ENCODE peak calls at places on chromosomes 4 and X, in six cellular contexts. One of them, this sample, is unnamed.

GRCh38 chr4:124178449-124179021 is 534.0 kb downstream of the ANKRD50 start:
- DNase-seq in SW480: no peak
- DNase-seq in T-helper 1 cell: no peak
- DNase-seq in T-cell: no peak
- DNase-seq in NCI-H1694 treated with DMSO at 0.1 percent for 48 hours: no peak
- DNase-seq in DMS53: peak
- DNase-seq in this sample: no peak

GRCh38 chr4:120841580-120841979 is 80.9 kb downstream of the PRDM5 start:
- DNase-seq in T-cell: no peak
- DNase-seq in SW480: no peak
- DNase-seq in DMS53: no peak
- DNase-seq in T-helper 1 cell: no peak
- DNase-seq in NCI-H1694 treated with DMSO at 0.1 percent for 48 hours: no peak
- DNase-seq in this sample: no peak

GRCh38 chr4:117678861-117679260 is 355.4 kb upstream of the NDST3 start:
- DNase-seq in T-helper 1 cell: no peak
- DNase-seq in SW480: no peak
- DNase-seq in DMS53: no peak
- DNase-seq in T-cell: no peak
- DNase-seq in NCI-H1694 treated with DMSO at 0.1 percent for 48 hours: no peak
- DNase-seq in this sample: no peak

GRCh38 chr4:158018090-158018808 is 154.6 kb downstream of the GASK1B start:
- DNase-seq in NCI-H1694 treated with DMSO at 0.1 percent for 48 hours: no peak
- DNase-seq in DMS53: no peak
- DNase-seq in SW480: no peak
- DNase-seq in T-cell: no peak
- DNase-seq in T-helper 1 cell: no peak
- DNase-seq in this sample: no peak

GRCh38 chr4:182671231-182671630 is 246.0 kb downstream of the DCTD start:
- DNase-seq in NCI-H1694 treated with DMSO at 0.1 percent for 48 hours: no peak
- DNase-seq in T-helper 1 cell: no peak
- DNase-seq in DMS53: no peak
- DNase-seq in T-cell: no peak
- DNase-seq in SW480: no peak
- DNase-seq in this sample: no peak

GRCh38 chrX:97740044-97740443 is 856.3 kb downstream of the RPA4 start:
- DNase-seq in T-helper 1 cell: no peak
- DNase-seq in NCI-H1694 treated with DMSO at 0.1 percent for 48 hours: no peak
- DNase-seq in SW480: no peak
- DNase-seq in DMS53: no peak
- DNase-seq in T-cell: no peak
- DNase-seq in this sample: no peak

GRCh38 chr4:185183622-185184281 is 20.0 kb downstream of the CFAP97 start:
- DNase-seq in T-helper 1 cell: peak
- DNase-seq in DMS53: peak
- DNase-seq in NCI-H1694 treated with DMSO at 0.1 percent for 48 hours: peak
- DNase-seq in SW480: peak
- DNase-seq in T-cell: peak
- DNase-seq in this sample: peak

GRCh38 chr4:123364906-123365305 is 31.7 kb upstream of the SPRY1 start:
- DNase-seq in T-cell: no peak
- DNase-seq in SW480: no peak
- DNase-seq in T-helper 1 cell: no peak
- DNase-seq in NCI-H1694 treated with DMSO at 0.1 percent for 48 hours: no peak
- DNase-seq in DMS53: peak
- DNase-seq in this sample: no peak

GRCh38 chr4:144787365-144788263 is 141.7 kb downstream of the HHIP start:
- DNase-seq in T-cell: no peak
- DNase-seq in NCI-H1694 treated with DMSO at 0.1 percent for 48 hours: no peak
- DNase-seq in T-helper 1 cell: no peak
- DNase-seq in DMS53: peak
- DNase-seq in SW480: peak
- DNase-seq in this sample: peak

GRCh38 chr4:123260429-123261052 is 136.1 kb upstream of the SPRY1 start:
- DNase-seq in SW480: no peak
- DNase-seq in T-cell: no peak
- DNase-seq in NCI-H1694 treated with DMSO at 0.1 percent for 48 hours: no peak
- DNase-seq in DMS53: no peak
- DNase-seq in T-helper 1 cell: no peak
- DNase-seq in this sample: no peak

GRCh38 chr4:183636923-183637322 is 22.1 kb downstream of the RWDD4 start:
- DNase-seq in NCI-H1694 treated with DMSO at 0.1 percent for 48 hours: no peak
- DNase-seq in DMS53: peak
- DNase-seq in T-helper 1 cell: no peak
- DNase-seq in T-cell: no peak
- DNase-seq in SW480: no peak
- DNase-seq in this sample: no peak

GRCh38 chr4:85496933-85497332 is 22.0 kb downstream of the ARHGAP24 start:
- DNase-seq in SW480: no peak
- DNase-seq in DMS53: no peak
- DNase-seq in T-cell: no peak
- DNase-seq in T-helper 1 cell: no peak
- DNase-seq in NCI-H1694 treated with DMSO at 0.1 percent for 48 hours: no peak
- DNase-seq in this sample: no peak

GRCh38 chr4:153257151-153257620 is 52.9 kb downstream of the TRIM2 start:
- DNase-seq in NCI-H1694 treated with DMSO at 0.1 percent for 48 hours: peak
- DNase-seq in SW480: no peak
- DNase-seq in T-cell: no peak
- DNase-seq in T-helper 1 cell: no peak
- DNase-seq in DMS53: no peak
- DNase-seq in this sample: peak

GRCh38 chr4:78347527-78347926 is 204.0 kb upstream of the ANXA3 start:
- DNase-seq in T-helper 1 cell: no peak
- DNase-seq in SW480: no peak
- DNase-seq in NCI-H1694 treated with DMSO at 0.1 percent for 48 hours: no peak
- DNase-seq in T-cell: no peak
- DNase-seq in DMS53: no peak
- DNase-seq in this sample: no peak

GRCh38 chr4:104487105-104487504 is 7.6 kb downstream of the CXXC4 start:
- DNase-seq in DMS53: no peak
- DNase-seq in T-helper 1 cell: no peak
- DNase-seq in NCI-H1694 treated with DMSO at 0.1 percent for 48 hours: no peak
- DNase-seq in T-cell: no peak
- DNase-seq in SW480: no peak
- DNase-seq in this sample: peak

GRCh38 chrX:38382663-38383062 is 30.3 kb downstream of the OTC start:
- DNase-seq in NCI-H1694 treated with DMSO at 0.1 percent for 48 hours: no peak
- DNase-seq in DMS53: no peak
- DNase-seq in T-cell: no peak
- DNase-seq in SW480: no peak
- DNase-seq in T-helper 1 cell: no peak
- DNase-seq in this sample: no peak

GRCh38 chr4:142567620-142568451 is 278.3 kb downstream of the INPP4B start:
- DNase-seq in SW480: no peak
- DNase-seq in DMS53: no peak
- DNase-seq in T-helper 1 cell: no peak
- DNase-seq in NCI-H1694 treated with DMSO at 0.1 percent for 48 hours: no peak
- DNase-seq in T-cell: no peak
- DNase-seq in this sample: peak

GRCh38 chr4:5719329-5720055 is 8.5 kb downstream of the EVC start:
- DNase-seq in SW480: no peak
- DNase-seq in DMS53: no peak
- DNase-seq in NCI-H1694 treated with DMSO at 0.1 percent for 48 hours: no peak
- DNase-seq in T-helper 1 cell: no peak
- DNase-seq in T-cell: no peak
- DNase-seq in this sample: no peak

GRCh38 chrX:386239-386767 is 404 bp downstream of the PPP2R3B start:
- DNase-seq in NCI-H1694 treated with DMSO at 0.1 percent for 48 hours: no peak
- DNase-seq in T-helper 1 cell: peak
- DNase-seq in DMS53: no peak
- DNase-seq in SW480: no peak
- DNase-seq in T-cell: no peak
- DNase-seq in this sample: no peak

GRCh38 chr4:1449475-1449832 is 43.2 kb upstream of the NKX1-1 start:
- DNase-seq in NCI-H1694 treated with DMSO at 0.1 percent for 48 hours: no peak
- DNase-seq in T-helper 1 cell: no peak
- DNase-seq in T-cell: no peak
- DNase-seq in DMS53: no peak
- DNase-seq in SW480: no peak
- DNase-seq in this sample: no peak

GRCh38 chr4:125283702-125284279 is 31.0 kb upstream of the FAT4 start:
- DNase-seq in T-cell: no peak
- DNase-seq in SW480: peak
- DNase-seq in NCI-H1694 treated with DMSO at 0.1 percent for 48 hours: peak
- DNase-seq in DMS53: peak
- DNase-seq in T-helper 1 cell: no peak
- DNase-seq in this sample: peak

GRCh38 chrX:135389717-135390116 is 32.0 kb upstream of the SMIM10L2A start:
- DNase-seq in DMS53: peak
- DNase-seq in T-helper 1 cell: no peak
- DNase-seq in NCI-H1694 treated with DMSO at 0.1 percent for 48 hours: no peak
- DNase-seq in T-cell: no peak
- DNase-seq in SW480: peak
- DNase-seq in this sample: no peak

GRCh38 chr4:129138762-129139496 is 43.0 kb downstream of the C4orf33 start:
- DNase-seq in NCI-H1694 treated with DMSO at 0.1 percent for 48 hours: no peak
- DNase-seq in T-helper 1 cell: no peak
- DNase-seq in SW480: no peak
- DNase-seq in T-cell: no peak
- DNase-seq in DMS53: peak
- DNase-seq in this sample: no peak

GRCh38 chr4:144754562-144755410 is 108.8 kb downstream of the HHIP start:
- DNase-seq in T-helper 1 cell: no peak
- DNase-seq in SW480: no peak
- DNase-seq in NCI-H1694 treated with DMSO at 0.1 percent for 48 hours: no peak
- DNase-seq in DMS53: peak
- DNase-seq in T-cell: no peak
- DNase-seq in this sample: peak

GRCh38 chrX:313546-313945 is 5.0 kb downstream of the GTPBP6 start:
- DNase-seq in SW480: no peak
- DNase-seq in T-helper 1 cell: no peak
- DNase-seq in NCI-H1694 treated with DMSO at 0.1 percent for 48 hours: no peak
- DNase-seq in DMS53: no peak
- DNase-seq in T-cell: no peak
- DNase-seq in this sample: no peak

GRCh38 chrX:23332101-23332887 is 2.4 kb upstream of the PTCHD1 start:
- DNase-seq in SW480: no peak
- DNase-seq in T-cell: no peak
- DNase-seq in NCI-H1694 treated with DMSO at 0.1 percent for 48 hours: no peak
- DNase-seq in T-helper 1 cell: no peak
- DNase-seq in DMS53: peak
- DNase-seq in this sample: peak

GRCh38 chrX:152204919-152205318 is 66.5 kb upstream of the MAGEA10 start:
- DNase-seq in SW480: no peak
- DNase-seq in T-cell: no peak
- DNase-seq in DMS53: no peak
- DNase-seq in NCI-H1694 treated with DMSO at 0.1 percent for 48 hours: no peak
- DNase-seq in T-helper 1 cell: no peak
- DNase-seq in this sample: peak

GRCh38 chr4:72446353-72447055 is 122.5 kb downstream of the ADAMTS3 start:
- DNase-seq in T-helper 1 cell: no peak
- DNase-seq in NCI-H1694 treated with DMSO at 0.1 percent for 48 hours: no peak
- DNase-seq in T-cell: no peak
- DNase-seq in DMS53: no peak
- DNase-seq in SW480: no peak
- DNase-seq in this sample: no peak

GRCh38 chr4:47075241-47075640 is 43.9 kb downstream of the GABRB1 start:
- DNase-seq in T-helper 1 cell: no peak
- DNase-seq in T-cell: no peak
- DNase-seq in DMS53: no peak
- DNase-seq in SW480: no peak
- DNase-seq in NCI-H1694 treated with DMSO at 0.1 percent for 48 hours: no peak
- DNase-seq in this sample: no peak

This sample was measured in NCI-H82.